ENCODE peak calls at places on chromosomes 6 and 20, in seven cellular contexts. Q is MM.1S; G is lung; U is CD8-positive, alpha-beta T cell; A is Peyer's patch; C is uterus; D is body of pancreas. I is an unnamed sample. For H3K27me3, the result is how much of the 10 kb centered on the place peaks cover.

GRCh38 chr20:21505161-21505809 is 8.6 kb downstream of the NKX2-2 start:
- DNase-seq in Q (peak), G (peak), U (peak), A (peak), C (no peak), D (peak), I (peak)

GRCh38 chr6:140289186-140289585 is 914.7 kb upstream of the CITED2 start:
- DNase-seq in Q (no peak), G (no peak), U (no peak), A (no peak), C (no peak), D (no peak), I (no peak)

GRCh38 chr6:80540700-80541099 is 434.2 kb downstream of the BCKDHB start:
- DNase-seq in Q (no peak), G (no peak), U (no peak), A (no peak), C (no peak), D (no peak), I (no peak)

GRCh38 chr6:81996414-81996813 is 243.9 kb upstream of the TENT5A start:
- DNase-seq in Q (no peak), G (no peak), U (no peak), A (no peak), C (no peak), D (no peak), I (no peak)

GRCh38 chr6:166237611-166238010 is 70.0 kb upstream of the TBXT start:
- DNase-seq in Q (no peak), G (no peak), U (no peak), A (no peak), C (no peak), D (no peak), I (no peak)

GRCh38 chr20:62517901-62518610 is 42.3 kb upstream of the GATA5 start:
- DNase-seq in Q (no peak), G (no peak), U (no peak), A (no peak), C (no peak), D (no peak), I (no peak)

GRCh38 chr6:75930954-75931689 is 141.3 kb downstream of the IMPG1 start:
- DNase-seq in Q (no peak), G (no peak), U (no peak), A (no peak), C (no peak), D (no peak), I (no peak)

GRCh38 chr20:3798405-3798768 is 2.3 kb downstream of the CDC25B start:
- DNase-seq in Q (no peak), G (no peak), U (no peak), A (no peak), C (no peak), D (no peak), I (no peak)

GRCh38 chr6:85756982-85757381 is 114.3 kb upstream of the SYNCRIP start:
- DNase-seq in Q (peak), G (no peak), U (no peak), A (no peak), C (no peak), D (peak), I (no peak)

GRCh38 chr20:5080384-5080877 is 39.3 kb downstream of the PCNA start:
- DNase-seq in Q (peak), G (peak), U (no peak), A (no peak), C (no peak), D (peak), I (no peak)

GRCh38 chr6:41976794-41977484 is 35.3 kb upstream of the CCND3 start:
- DNase-seq in Q (no peak), G (no peak), U (no peak), A (no peak), C (no peak), D (no peak), I (no peak)

GRCh38 chr6:43246301-43247114 is 3.2 kb downstream of the TTBK1 start:
- DNase-seq in Q (peak), G (peak), U (no peak), A (no peak), C (no peak), D (peak), I (no peak)

GRCh38 chr20:15045246-15045645 is 707.8 kb upstream of the FLRT3 start:
- DNase-seq in Q (no peak), G (peak), U (no peak), A (no peak), C (peak), D (peak), I (no peak)

GRCh38 chr20:48129319-48129973 is 344.2 kb upstream of the SULF2 start:
- DNase-seq in Q (no peak), G (no peak), U (no peak), A (no peak), C (peak), D (no peak), I (no peak)

GRCh38 chr6:148231572-148231971 is 111.1 kb upstream of the SASH1 start:
- DNase-seq in Q (no peak), G (no peak), U (no peak), A (no peak), C (no peak), D (no peak), I (no peak)

GRCh38 chr6:73194744-73195143 is 30.6 kb downstream of the KHDC1L start:
- DNase-seq in Q (no peak), G (no peak), U (no peak), A (no peak), C (no peak), D (no peak), I (no peak)

GRCh38 chr6:16320533-16321340 is 82.3 kb downstream of the GMPR start:
- DNase-seq in Q (no peak), G (no peak), U (no peak), A (no peak), C (peak), D (no peak), I (no peak)

GRCh38 chr6:149032599-149033405 is 284.7 kb upstream of the TAB2 start:
- DNase-seq in Q (no peak), G (no peak), U (no peak), A (no peak), C (peak), D (peak), I (no peak)

GRCh38 chr6:44226368-44227137 is 3.2 kb downstream of the SLC29A1 start:
- DNase-seq in Q (no peak), G (no peak), U (no peak), A (no peak), C (no peak), D (no peak), I (no peak)

GRCh38 chr6:119132211-119133004 is 53.9 kb upstream of the FAM184A start:
- DNase-seq in Q (no peak), G (no peak), U (no peak), A (no peak), C (no peak), D (peak), I (no peak)

GRCh38 chr6:84623956-84624680 is 140.3 kb downstream of the TBX18 start:
- DNase-seq in Q (no peak), G (no peak), U (no peak), A (no peak), C (no peak), D (peak), I (no peak)

GRCh38 chr6:76771076-76771634 is 692.1 kb downstream of the HTR1B start:
- DNase-seq in Q (no peak), G (no peak), U (no peak), A (no peak), C (no peak), D (no peak), I (no peak)

GRCh38 chr6:43673444-43674063 is 14.0 kb downstream of the MRPS18A start:
- DNase-seq in Q (no peak), G (no peak), U (no peak), A (no peak), C (no peak), D (peak), I (no peak)

GRCh38 chr6:69796081-69796626 is 656 bp downstream of the LMBRD1 start:
- DNase-seq in Q (peak), G (peak), U (peak), A (no peak), C (no peak), D (peak), I (peak)

GRCh38 chr6:52394251-52394666 is 25.9 kb upstream of the EFHC1 start:
- DNase-seq in Q (peak), G (no peak), U (no peak), A (no peak), C (no peak), D (no peak), I (no peak)

DNA sequence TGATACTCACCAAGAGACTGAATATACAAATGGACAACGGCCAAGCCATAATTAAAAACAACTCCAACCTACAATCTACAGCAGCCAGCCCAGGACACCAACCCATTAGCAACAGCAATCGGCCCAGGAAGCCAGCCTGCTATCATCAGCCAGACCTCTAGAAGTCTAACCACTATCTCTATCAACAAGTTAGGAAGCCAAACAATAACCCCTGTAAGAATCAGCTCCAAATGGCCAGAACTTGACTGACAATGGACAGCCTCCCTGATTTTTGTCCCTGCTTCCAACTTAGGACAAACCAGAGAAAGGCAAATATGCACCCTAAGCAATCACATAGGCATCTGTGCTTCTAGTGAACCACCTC is 511.8 kb upstream of the JARID2 start:
- DNase-seq in Q (no peak), G (no peak), U (no peak), A (no peak), C (no peak), D (no peak), I (no peak)
- H3K27ac ChIP-seq in Q (no peak), G (no peak), U (no peak), A (no peak), C (no peak), D (no peak), I (no peak)

GRCh38 chr6:139164001-139164400 is 29.1 kb downstream of the HECA start:
- DNase-seq in Q (no peak), G (no peak), U (no peak), A (no peak), C (no peak), D (no peak), I (peak)
- TF ChIP-seq CTCF in Q (no peak), G (no peak), U (no peak), A (no peak), C (no peak), D (no peak), I (peak)

GRCh38 chr6:122389704-122390103 is 9.7 kb upstream of the HSF2 start:
- DNase-seq in Q (no peak), G (no peak), U (no peak), A (no peak), C (no peak), D (no peak), I (no peak)
- H3K27me3 ChIP-seq in Q (under half), G (under half), U (under half), A (under half), C (under half), D (under half), I (under half)

GRCh38 chr6:169339025-169339424 is 85.4 kb upstream of the THBS2 start:
- DNase-seq in Q (no peak), G (no peak), U (no peak), A (no peak), C (no peak), D (no peak), I (no peak)
- H3K27ac ChIP-seq in Q (no peak), G (no peak), U (no peak), A (no peak), C (no peak), D (no peak), I (no peak)

GRCh38 chr6:121354764-121355163 is 20.5 kb upstream of the TBC1D32 start:
- DNase-seq in Q (no peak), G (no peak), U (no peak), A (no peak), C (no peak), D (no peak), I (no peak)
- TF ChIP-seq CTCF in Q (no peak), G (no peak), U (peak), A (no peak), C (no peak), D (peak), I (peak)

GRCh38 chr20:10637563-10637962 is 36.2 kb downstream of the JAG1 start:
- DNase-seq in Q (no peak), G (no peak), U (no peak), A (no peak), C (no peak), D (no peak), I (no peak)

GRCh38 chr20:10636326-10636818 is 37.4 kb downstream of the JAG1 start:
- DNase-seq in Q (no peak), G (no peak), U (no peak), A (no peak), C (no peak), D (no peak), I (no peak)

GRCh38 chr20:10639051-10639761 is 34.6 kb downstream of the JAG1 start:
- DNase-seq in Q (no peak), G (no peak), U (no peak), A (no peak), C (no peak), D (no peak), I (no peak)

GRCh38 chr20:10635476-10636208 is 38.2 kb downstream of the JAG1 start:
- DNase-seq in Q (no peak), G (no peak), U (no peak), A (no peak), C (no peak), D (no peak), I (no peak)

DNA sequence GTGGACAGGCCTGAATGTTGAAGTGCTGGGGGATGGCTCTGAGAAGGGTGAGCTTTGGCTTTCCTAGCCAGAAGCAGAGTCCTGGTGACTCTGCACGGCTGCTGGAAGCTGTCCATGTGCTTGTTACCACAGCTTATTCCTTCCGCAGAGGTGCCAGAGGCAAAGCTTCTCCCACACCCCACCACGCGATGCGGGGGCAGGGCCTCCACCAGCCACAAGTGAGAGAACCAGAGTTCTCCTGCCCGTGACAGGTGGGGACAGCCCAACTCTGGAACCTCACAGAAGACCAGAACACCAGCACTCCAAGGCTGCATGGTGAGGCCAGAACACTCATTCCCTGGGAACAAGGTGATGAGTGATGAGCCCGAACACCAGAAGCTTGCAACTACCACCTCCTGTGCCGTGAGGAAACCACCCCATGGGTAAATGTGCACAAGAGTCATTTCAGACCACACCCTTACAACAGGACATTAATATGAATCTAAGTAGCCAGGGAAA is 36.7 kb downstream of the JAG1 start:
- DNase-seq in Q (no peak), G (no peak), U (no peak), A (no peak), C (no peak), D (no peak), I (no peak)
- H3K27me3 ChIP-seq in Q (under half), G (under half), U (under half), A (under half), C (under half), D (under half), I (under half)

DNA sequence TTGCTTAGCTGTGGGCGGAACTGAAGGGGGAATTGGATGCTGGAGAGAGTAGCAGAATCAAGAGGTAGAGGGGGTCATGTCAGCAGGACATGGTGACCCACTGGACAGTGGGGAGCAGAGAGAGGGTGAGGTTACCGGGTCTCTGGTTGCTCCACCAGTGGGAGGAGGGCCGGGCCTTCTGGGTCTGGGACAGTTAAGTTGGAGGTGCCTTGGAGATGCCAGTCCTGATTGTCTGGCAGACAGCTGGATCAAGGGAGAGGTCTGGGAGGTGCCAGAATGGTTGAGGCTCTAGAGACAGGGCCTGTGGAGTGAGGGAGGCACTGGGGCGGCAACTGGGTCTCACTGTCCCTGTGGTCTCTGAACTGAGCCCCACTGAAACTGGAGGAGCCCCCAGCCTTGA is 24.6 kb downstream of the MANBAL start:
- DNase-seq in Q (no peak), G (no peak), U (no peak), A (no peak), C (no peak), D (no peak), I (no peak)
- H3K27ac ChIP-seq in Q (no peak), G (peak), U (no peak), A (peak), C (peak), D (no peak), I (no peak)

I was measured in CD4-positive, alpha-beta T cell.